ENCODE peak calls at places on chromosomes 11 and 22, in ten cellular contexts. One of them, this sample, is unnamed.

GRCh38 chr11:75440960-75441803 is 8.2 kb upstream of the KLHL35 start:
- DNase-seq in tibial artery: no peak
- DNase-seq in ovary: no peak
- DNase-seq in dorsolateral prefrontal cortex: no peak
- DNase-seq in effector memory CD4-positive, alpha-beta T cell: no peak
- DNase-seq in lower lobe of right lung: no peak
- DNase-seq in astrocyte of the cerebellum: no peak
- DNase-seq in astrocyte: no peak
- DNase-seq in A549: no peak
- DNase-seq in pancreas: no peak
- DNase-seq in this sample: no peak

GRCh38 chr22:43399338-43399979 is 12.4 kb upstream of the MPPED1 start:
- DNase-seq in tibial artery: no peak
- DNase-seq in ovary: no peak
- DNase-seq in dorsolateral prefrontal cortex: no peak
- DNase-seq in effector memory CD4-positive, alpha-beta T cell: no peak
- DNase-seq in lower lobe of right lung: peak
- DNase-seq in astrocyte of the cerebellum: no peak
- DNase-seq in astrocyte: no peak
- DNase-seq in A549: no peak
- DNase-seq in pancreas: no peak
- DNase-seq in this sample: no peak

GRCh38 chr11:120977470-120977869 is 46.4 kb upstream of the TBCEL start:
- DNase-seq in tibial artery: no peak
- DNase-seq in ovary: no peak
- DNase-seq in dorsolateral prefrontal cortex: no peak
- DNase-seq in effector memory CD4-positive, alpha-beta T cell: no peak
- DNase-seq in lower lobe of right lung: no peak
- DNase-seq in astrocyte of the cerebellum: peak
- DNase-seq in astrocyte: peak
- DNase-seq in A549: no peak
- DNase-seq in pancreas: no peak
- DNase-seq in this sample: no peak

GRCh38 chr11:56296877-56297276 is 4.8 kb upstream of the OR8H1 start:
- DNase-seq in tibial artery: no peak
- DNase-seq in ovary: no peak
- DNase-seq in dorsolateral prefrontal cortex: no peak
- DNase-seq in effector memory CD4-positive, alpha-beta T cell: no peak
- DNase-seq in lower lobe of right lung: no peak
- DNase-seq in astrocyte of the cerebellum: no peak
- DNase-seq in astrocyte: no peak
- DNase-seq in A549: no peak
- DNase-seq in pancreas: no peak
- DNase-seq in this sample: no peak

GRCh38 chr11:102158151-102158734 is 48.0 kb downstream of the YAP1 start:
- DNase-seq in tibial artery: no peak
- DNase-seq in ovary: no peak
- DNase-seq in dorsolateral prefrontal cortex: no peak
- DNase-seq in effector memory CD4-positive, alpha-beta T cell: no peak
- DNase-seq in lower lobe of right lung: no peak
- DNase-seq in astrocyte of the cerebellum: no peak
- DNase-seq in astrocyte: no peak
- DNase-seq in A549: no peak
- DNase-seq in pancreas: no peak
- DNase-seq in this sample: no peak

GRCh38 chr22:19776433-19777031 is 16.0 kb downstream of the TBX1 start:
- DNase-seq in tibial artery: no peak
- DNase-seq in ovary: no peak
- DNase-seq in dorsolateral prefrontal cortex: no peak
- DNase-seq in effector memory CD4-positive, alpha-beta T cell: no peak
- DNase-seq in lower lobe of right lung: no peak
- DNase-seq in astrocyte of the cerebellum: no peak
- DNase-seq in astrocyte: no peak
- DNase-seq in A549: no peak
- DNase-seq in pancreas: no peak
- DNase-seq in this sample: no peak

GRCh38 chr11:6480299-6480914 is 724 bp downstream of the ARFIP2 start:
- DNase-seq in tibial artery: no peak
- DNase-seq in ovary: no peak
- DNase-seq in dorsolateral prefrontal cortex: no peak
- DNase-seq in effector memory CD4-positive, alpha-beta T cell: no peak
- DNase-seq in lower lobe of right lung: no peak
- DNase-seq in astrocyte of the cerebellum: no peak
- DNase-seq in astrocyte: no peak
- DNase-seq in A549: no peak
- DNase-seq in pancreas: no peak
- DNase-seq in this sample: no peak

GRCh38 chr11:132312616-132313210 is 942.3 kb downstream of the NTM start:
- DNase-seq in tibial artery: no peak
- DNase-seq in ovary: no peak
- DNase-seq in dorsolateral prefrontal cortex: no peak
- DNase-seq in effector memory CD4-positive, alpha-beta T cell: no peak
- DNase-seq in lower lobe of right lung: no peak
- DNase-seq in astrocyte of the cerebellum: peak
- DNase-seq in astrocyte: peak
- DNase-seq in A549: peak
- DNase-seq in pancreas: no peak
- DNase-seq in this sample: no peak

DNA sequence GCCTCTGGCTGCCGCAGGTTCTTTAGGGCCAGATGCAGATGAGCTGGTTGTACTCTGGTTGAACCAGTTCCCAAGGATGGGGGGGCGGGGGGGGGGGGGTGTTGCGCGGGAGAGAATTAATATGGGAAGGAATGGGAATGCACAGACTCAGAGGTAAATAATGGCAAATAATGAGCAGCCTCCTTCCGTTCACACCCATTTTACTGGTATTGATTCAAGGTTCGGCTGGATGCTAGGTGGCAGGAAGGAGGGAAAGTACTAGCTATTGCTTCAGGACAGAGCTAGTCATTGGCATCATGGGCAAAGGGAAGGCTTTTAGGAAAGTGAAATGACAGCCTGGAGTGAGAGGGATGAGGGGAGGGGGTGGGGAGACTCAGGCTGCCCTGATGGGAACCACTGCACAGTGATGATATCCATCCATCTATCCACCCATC is at the start of gene VSTM5:
- DNase-seq in tibial artery: no peak
- DNase-seq in ovary: no peak
- DNase-seq in dorsolateral prefrontal cortex: no peak
- DNase-seq in effector memory CD4-positive, alpha-beta T cell: no peak
- DNase-seq in lower lobe of right lung: no peak
- DNase-seq in astrocyte of the cerebellum: no peak
- DNase-seq in astrocyte: no peak
- DNase-seq in A549: no peak
- DNase-seq in pancreas: no peak
- DNase-seq in this sample: no peak
- H3K4me3 ChIP-seq in tibial artery: peak
- H3K4me3 ChIP-seq in ovary: peak
- H3K4me3 ChIP-seq in dorsolateral prefrontal cortex: peak
- H3K4me3 ChIP-seq in effector memory CD4-positive, alpha-beta T cell: no peak
- H3K4me3 ChIP-seq in lower lobe of right lung: peak
- H3K4me3 ChIP-seq in astrocyte of the cerebellum: peak
- H3K4me3 ChIP-seq in astrocyte: peak
- H3K4me3 ChIP-seq in A549: peak
- H3K4me3 ChIP-seq in pancreas: peak
- H3K4me3 ChIP-seq in this sample: peak

DNA sequence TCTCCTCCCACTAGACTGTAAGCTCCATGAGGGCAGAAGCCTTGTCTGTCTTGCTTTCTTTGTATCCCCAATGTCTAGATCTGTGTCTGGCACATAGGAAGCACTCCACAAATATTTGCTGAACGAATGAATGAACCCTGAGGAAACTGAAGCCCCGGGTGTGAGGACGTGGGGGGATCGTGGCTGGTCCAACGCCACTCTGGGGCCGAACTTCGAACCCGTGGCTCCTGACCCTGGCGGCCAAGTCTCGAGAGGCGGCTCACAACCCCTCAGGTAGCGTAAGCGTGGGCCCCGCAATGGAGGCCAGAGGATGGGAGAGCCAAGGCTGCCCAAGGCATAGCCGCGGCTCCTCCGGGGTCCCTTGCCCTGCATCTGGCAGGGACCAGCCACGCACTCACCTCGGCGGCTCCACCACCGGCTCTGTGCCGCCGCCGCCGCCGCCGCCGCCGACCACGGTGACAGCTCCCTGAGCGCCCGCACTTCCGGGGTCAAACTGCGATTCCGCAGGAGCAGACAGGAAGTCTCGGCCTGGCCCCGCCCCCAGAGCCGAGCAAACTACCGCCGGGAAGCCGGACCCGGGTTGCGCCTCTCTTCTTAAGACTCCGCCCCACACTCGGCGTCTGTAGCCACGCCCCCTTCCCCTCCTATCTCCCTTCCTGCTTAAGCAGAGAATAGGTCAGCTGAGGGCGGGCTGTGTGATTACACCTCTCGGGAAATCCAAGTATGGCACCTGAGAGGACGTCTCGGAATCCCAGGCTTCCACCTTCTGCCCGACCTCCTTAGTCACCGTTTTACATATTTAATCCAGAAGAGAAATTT is at the start of gene ASCC2:
- DNase-seq in tibial artery: peak
- DNase-seq in ovary: peak
- DNase-seq in dorsolateral prefrontal cortex: peak
- DNase-seq in effector memory CD4-positive, alpha-beta T cell: peak
- DNase-seq in lower lobe of right lung: peak
- DNase-seq in astrocyte of the cerebellum: peak
- DNase-seq in astrocyte: peak
- DNase-seq in A549: peak
- DNase-seq in pancreas: peak
- DNase-seq in this sample: peak
- H3K4me3 ChIP-seq in tibial artery: peak
- H3K4me3 ChIP-seq in ovary: peak
- H3K4me3 ChIP-seq in dorsolateral prefrontal cortex: peak
- H3K4me3 ChIP-seq in effector memory CD4-positive, alpha-beta T cell: peak
- H3K4me3 ChIP-seq in lower lobe of right lung: peak
- H3K4me3 ChIP-seq in astrocyte of the cerebellum: peak
- H3K4me3 ChIP-seq in astrocyte: peak
- H3K4me3 ChIP-seq in A549: peak
- H3K4me3 ChIP-seq in pancreas: peak
- H3K4me3 ChIP-seq in this sample: peak

GRCh38 chr11:118057424-118058145 is 19.3 kb upstream of the TMPRSS4 start:
- DNase-seq in tibial artery: peak
- DNase-seq in ovary: no peak
- DNase-seq in dorsolateral prefrontal cortex: no peak
- DNase-seq in effector memory CD4-positive, alpha-beta T cell: no peak
- DNase-seq in lower lobe of right lung: no peak
- DNase-seq in astrocyte of the cerebellum: no peak
- DNase-seq in astrocyte: no peak
- DNase-seq in A549: no peak
- DNase-seq in pancreas: no peak
- DNase-seq in this sample: no peak

GRCh38 chr11:118056806-118057205 is 20.1 kb upstream of the TMPRSS4 start:
- DNase-seq in tibial artery: peak
- DNase-seq in ovary: no peak
- DNase-seq in dorsolateral prefrontal cortex: no peak
- DNase-seq in effector memory CD4-positive, alpha-beta T cell: no peak
- DNase-seq in lower lobe of right lung: no peak
- DNase-seq in astrocyte of the cerebellum: no peak
- DNase-seq in astrocyte: no peak
- DNase-seq in A549: no peak
- DNase-seq in pancreas: no peak
- DNase-seq in this sample: no peak

GRCh38 chr11:118059231-118059940 is 17.5 kb upstream of the TMPRSS4 start:
- DNase-seq in tibial artery: no peak
- DNase-seq in ovary: no peak
- DNase-seq in dorsolateral prefrontal cortex: no peak
- DNase-seq in effector memory CD4-positive, alpha-beta T cell: no peak
- DNase-seq in lower lobe of right lung: no peak
- DNase-seq in astrocyte of the cerebellum: no peak
- DNase-seq in astrocyte: no peak
- DNase-seq in A549: no peak
- DNase-seq in pancreas: no peak
- DNase-seq in this sample: no peak

GRCh38 chr11:118060081-118060661 is 16.7 kb upstream of the TMPRSS4 start:
- DNase-seq in tibial artery: no peak
- DNase-seq in ovary: no peak
- DNase-seq in dorsolateral prefrontal cortex: peak
- DNase-seq in effector memory CD4-positive, alpha-beta T cell: no peak
- DNase-seq in lower lobe of right lung: no peak
- DNase-seq in astrocyte of the cerebellum: no peak
- DNase-seq in astrocyte: no peak
- DNase-seq in A549: no peak
- DNase-seq in pancreas: peak
- DNase-seq in this sample: no peak

GRCh38 chr11:118058311-118059230 is 18.3 kb upstream of the TMPRSS4 start:
- DNase-seq in tibial artery: no peak
- DNase-seq in ovary: no peak
- DNase-seq in dorsolateral prefrontal cortex: no peak
- DNase-seq in effector memory CD4-positive, alpha-beta T cell: no peak
- DNase-seq in lower lobe of right lung: no peak
- DNase-seq in astrocyte of the cerebellum: no peak
- DNase-seq in astrocyte: no peak
- DNase-seq in A549: no peak
- DNase-seq in pancreas: no peak
- DNase-seq in this sample: no peak
- H3K4me3 ChIP-seq in tibial artery: no peak
- H3K4me3 ChIP-seq in ovary: no peak
- H3K4me3 ChIP-seq in dorsolateral prefrontal cortex: no peak
- H3K4me3 ChIP-seq in effector memory CD4-positive, alpha-beta T cell: no peak
- H3K4me3 ChIP-seq in lower lobe of right lung: no peak
- H3K4me3 ChIP-seq in astrocyte of the cerebellum: no peak
- H3K4me3 ChIP-seq in astrocyte: no peak
- H3K4me3 ChIP-seq in A549: no peak
- H3K4me3 ChIP-seq in pancreas: no peak
- H3K4me3 ChIP-seq in this sample: no peak

GRCh38 chr11:8016396-8016949 is 29.3 kb downstream of the EIF3F start:
- DNase-seq in tibial artery: no peak
- DNase-seq in ovary: no peak
- DNase-seq in dorsolateral prefrontal cortex: no peak
- DNase-seq in effector memory CD4-positive, alpha-beta T cell: no peak
- DNase-seq in lower lobe of right lung: no peak
- DNase-seq in astrocyte of the cerebellum: no peak
- DNase-seq in astrocyte: no peak
- DNase-seq in A549: no peak
- DNase-seq in pancreas: no peak
- DNase-seq in this sample: no peak

GRCh38 chr11:8017071-8017470 is 29.9 kb downstream of the EIF3F start:
- DNase-seq in tibial artery: no peak
- DNase-seq in ovary: no peak
- DNase-seq in dorsolateral prefrontal cortex: no peak
- DNase-seq in effector memory CD4-positive, alpha-beta T cell: no peak
- DNase-seq in lower lobe of right lung: no peak
- DNase-seq in astrocyte of the cerebellum: no peak
- DNase-seq in astrocyte: no peak
- DNase-seq in A549: no peak
- DNase-seq in pancreas: no peak
- DNase-seq in this sample: no peak

GRCh38 chr11:8019671-8020597 is 32.8 kb downstream of the EIF3F start:
- DNase-seq in tibial artery: no peak
- DNase-seq in ovary: peak
- DNase-seq in dorsolateral prefrontal cortex: peak
- DNase-seq in effector memory CD4-positive, alpha-beta T cell: peak
- DNase-seq in lower lobe of right lung: no peak
- DNase-seq in astrocyte of the cerebellum: no peak
- DNase-seq in astrocyte: peak
- DNase-seq in A549: no peak
- DNase-seq in pancreas: no peak
- DNase-seq in this sample: no peak

GRCh38 chr11:8017894-8018741 is 31.0 kb downstream of the EIF3F start:
- DNase-seq in tibial artery: no peak
- DNase-seq in ovary: no peak
- DNase-seq in dorsolateral prefrontal cortex: peak
- DNase-seq in effector memory CD4-positive, alpha-beta T cell: no peak
- DNase-seq in lower lobe of right lung: no peak
- DNase-seq in astrocyte of the cerebellum: no peak
- DNase-seq in astrocyte: no peak
- DNase-seq in A549: no peak
- DNase-seq in pancreas: no peak
- DNase-seq in this sample: no peak

DNA sequence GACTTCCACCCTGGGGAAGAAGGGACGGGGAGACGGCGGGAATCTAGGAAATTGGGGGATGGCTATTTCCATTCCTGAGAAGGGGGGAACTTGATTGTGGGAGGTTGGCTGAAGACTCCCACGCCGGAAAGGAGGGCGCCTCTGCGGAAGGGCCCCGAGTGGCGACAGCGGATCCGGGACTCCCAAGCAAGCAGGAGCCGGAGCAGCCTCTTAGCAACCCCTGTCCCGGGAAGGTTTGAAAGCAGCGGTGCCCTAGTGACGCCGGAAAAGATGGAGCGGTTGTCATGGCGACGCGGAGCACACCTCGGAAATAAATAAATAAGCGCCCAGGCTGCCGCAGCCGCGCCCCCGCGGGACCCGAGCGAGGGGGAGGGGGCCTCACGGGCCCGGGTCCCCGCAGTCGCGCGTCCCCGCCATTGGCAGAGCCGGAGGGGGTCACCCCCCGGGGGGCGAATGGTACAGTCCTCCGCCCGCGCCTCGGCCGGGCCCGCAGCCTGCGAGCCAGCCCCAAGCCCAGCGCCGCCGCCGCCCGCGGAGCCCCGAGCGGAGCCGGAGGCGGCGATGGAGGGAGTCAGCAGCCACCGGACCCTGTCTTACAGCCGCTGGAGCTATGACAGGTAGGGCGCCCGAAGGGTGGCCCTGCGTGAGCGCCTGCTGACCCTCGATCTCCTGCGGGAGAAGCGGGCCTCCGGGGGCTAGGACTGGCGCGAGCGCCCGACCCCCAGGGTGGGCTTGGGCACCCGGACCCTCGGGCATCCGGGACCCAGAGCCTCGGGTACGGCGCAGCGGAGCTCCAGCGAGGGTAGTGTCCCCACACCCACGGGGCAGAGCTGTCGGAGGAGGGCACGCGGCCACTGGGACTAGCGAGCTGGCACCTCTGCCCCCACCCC is 31.9 kb downstream of the EIF3F start:
- DNase-seq in tibial artery: peak
- DNase-seq in ovary: peak
- DNase-seq in dorsolateral prefrontal cortex: peak
- DNase-seq in effector memory CD4-positive, alpha-beta T cell: peak
- DNase-seq in lower lobe of right lung: peak
- DNase-seq in astrocyte of the cerebellum: no peak
- DNase-seq in astrocyte: peak
- DNase-seq in A549: peak
- DNase-seq in pancreas: peak
- DNase-seq in this sample: no peak
- H3K4me3 ChIP-seq in tibial artery: peak
- H3K4me3 ChIP-seq in ovary: peak
- H3K4me3 ChIP-seq in dorsolateral prefrontal cortex: peak
- H3K4me3 ChIP-seq in effector memory CD4-positive, alpha-beta T cell: peak
- H3K4me3 ChIP-seq in lower lobe of right lung: peak
- H3K4me3 ChIP-seq in astrocyte of the cerebellum: peak
- H3K4me3 ChIP-seq in astrocyte: peak
- H3K4me3 ChIP-seq in A549: peak
- H3K4me3 ChIP-seq in pancreas: peak
- H3K4me3 ChIP-seq in this sample: peak